ENCODE peak calls at places on chromosomes 12 and 14, in five cellular contexts. Z, T, H, Y and L are unnamed samples.

GRCh38 chr12:19093218-19093617 is 36.3 kb upstream of the PLEKHA5 start:
- DNase-seq in Z (no peak), T (no peak), H (no peak), Y (no peak), L (no peak)

GRCh38 chr14:51337520-51337919 is 97.5 kb downstream of the TMX1 start:
- DNase-seq in Z (no peak), T (no peak), H (no peak), Y (no peak), L (no peak)

GRCh38 chr12:15778126-15778525 is 11.1 kb downstream of the EPS8 start:
- DNase-seq in Z (peak), T (no peak), H (no peak), Y (no peak), L (no peak)

GRCh38 chr14:75523771-75524171 is 1.5 kb downstream of the BATF start:
- DNase-seq in Z (peak), T (no peak), H (peak), Y (no peak), L (no peak)

GRCh38 chr12:23670684-23671083 is 278.8 kb downstream of the SOX5 start:
- DNase-seq in Z (no peak), T (no peak), H (no peak), Y (no peak), L (no peak)

GRCh38 chr12:40788276-40788675 is 96.0 kb downstream of the CNTN1 start:
- DNase-seq in Z (no peak), T (no peak), H (no peak), Y (no peak), L (no peak)

GRCh38 chr12:19018302-19018980 is 111.1 kb upstream of the PLEKHA5 start:
- DNase-seq in Z (peak), T (no peak), H (no peak), Y (no peak), L (no peak)

GRCh38 chr14:100588671-100589070 is 1.5 kb upstream of the BEGAIN start:
- DNase-seq in Z (no peak), T (no peak), H (no peak), Y (no peak), L (no peak)

GRCh38 chr12:26318661-26319068 is 123.3 kb downstream of the SSPN start:
- DNase-seq in Z (peak), T (peak), H (no peak), Y (no peak), L (no peak)

GRCh38 chr12:43898474-43898873 is 62.6 kb downstream of the TMEM117 start:
- DNase-seq in Z (no peak), T (no peak), H (no peak), Y (no peak), L (no peak)

GRCh38 chr12:55642275-55643068 is 5.8 kb downstream of the OR10P1 start:
- DNase-seq in Z (no peak), T (no peak), H (no peak), Y (no peak), L (no peak)

GRCh38 chr14:76767681-76768055 is 6.4 kb downstream of the VASH1 start:
- DNase-seq in Z (no peak), T (no peak), H (no peak), Y (no peak), L (no peak)

GRCh38 chr12:105977256-105978051 is 161.3 kb downstream of the NUAK1 start:
- DNase-seq in Z (peak), T (no peak), H (no peak), Y (no peak), L (no peak)

GRCh38 chr14:33839193-33840076 is 111.4 kb downstream of the EGLN3 start:
- DNase-seq in Z (peak), T (peak), H (peak), Y (peak), L (peak)

GRCh38 chr14:68784298-68784910 is 8.5 kb downstream of the ZFP36L1 start:
- DNase-seq in Z (peak), T (peak), H (no peak), Y (no peak), L (no peak)